ENCODE peak calls at places on chromosomes 3 and 15, in six cellular contexts. Q is anterior cingulate cortex, P is stomach, C is HEK293T, J is posterior vena cava, L is NCI-H748 treated with DMSO at 0.1 percent for 48 hours. Y is an unnamed sample.

GRCh38 chr15:63600001-63600645 is 2.9 kb downstream of the FBXL22 start:
- DNase-seq in C (no peak), J (no peak), P (no peak), L (no peak), Q (no peak), Y (no peak)

GRCh38 chr3:127196002-127196401 is 3.1 kb downstream of the PRR23E start:
- DNase-seq in C (no peak), J (no peak), P (no peak), L (no peak), Q (no peak), Y (no peak)

GRCh38 chr15:71780349-71780976 is 29.9 kb upstream of the NR2E3 start:
- DNase-seq in Q (no peak), P (no peak), L (no peak), C (peak), J (no peak), Y (no peak)

GRCh38 chr3:152910966-152911365 is 76.0 kb downstream of the P2RY1 start:
- DNase-seq in L (no peak), Q (no peak), C (no peak), J (no peak), P (no peak), Y (no peak)

GRCh38 chr15:65054333-65055200 is 9.4 kb downstream of the SLC51B start:
- DNase-seq in J (peak), P (peak), L (no peak), C (peak), Q (no peak), Y (no peak)

GRCh38 chr3:171458857-171459129 is 1.4 kb downstream of the TNIK start:
- DNase-seq in J (no peak), P (no peak), C (no peak), Q (peak), L (no peak), Y (no peak)

GRCh38 chr15:64249406-64249805 is 86.6 kb upstream of the PPIB start:
- DNase-seq in L (no peak), J (no peak), P (no peak), Q (no peak), C (no peak), Y (no peak)

GRCh38 chr3:115975353-115975752 is 352.0 kb downstream of the GAP43 start:
- DNase-seq in Q (no peak), J (no peak), C (no peak), L (no peak), P (no peak), Y (no peak)

GRCh38 chr3:55426486-55426885 is 60.6 kb downstream of the WNT5A start:
- DNase-seq in P (no peak), J (no peak), Q (no peak), L (no peak), C (no peak), Y (no peak)

GRCh38 chr3:98966862-98967554 is 65.5 kb upstream of the DCBLD2 start:
- DNase-seq in L (no peak), J (no peak), Q (no peak), C (no peak), P (no peak), Y (no peak)

GRCh38 chr3:113222412-113223086 is 11.2 kb downstream of the BOC start:
- DNase-seq in P (no peak), J (no peak), L (no peak), C (no peak), Q (no peak), Y (no peak)

GRCh38 chr3:119796368-119796767 is 14.5 kb downstream of the NR1I2 start:
- DNase-seq in J (no peak), C (no peak), L (no peak), P (no peak), Q (no peak), Y (no peak)

GRCh38 chr3:179671709-179672337 is 19.0 kb downstream of the USP13 start:
- DNase-seq in C (no peak), P (no peak), L (no peak), J (no peak), Q (no peak), Y (no peak)

GRCh38 chr3:17115186-17115585 is 230.4 kb downstream of the PLCL2 start:
- DNase-seq in L (no peak), C (no peak), J (no peak), Q (no peak), P (no peak), Y (no peak)

GRCh38 chr3:53342353-53342752 is 5.0 kb downstream of the DCP1A start:
- DNase-seq in C (no peak), J (no peak), L (no peak), P (peak), Q (no peak), Y (no peak)

GRCh38 chr3:99751649-99752048 is 66.0 kb upstream of the CMSS1 start:
- DNase-seq in L (no peak), P (no peak), Q (no peak), J (no peak), C (no peak), Y (no peak)

GRCh38 chr3:194142156-194142910 is 6.4 kb downstream of the HES1 start:
- DNase-seq in Q (no peak), L (no peak), J (no peak), C (no peak), P (no peak), Y (no peak)

GRCh38 chr15:53710906-53711305 is 48.6 kb downstream of the WDR72 start:
- DNase-seq in L (no peak), P (no peak), Q (no peak), J (no peak), C (no peak), Y (no peak)

GRCh38 chr3:14564741-14565140 is 24.6 kb upstream of the GRIP2 start:
- DNase-seq in J (no peak), C (no peak), L (no peak), Q (no peak), P (peak), Y (no peak)

Y was measured in NCI-H1417 treated with DMSO at 0.1 percent for 48 hours.